ENCODE peak calls at places on chromosomes 11 and 22, in five cellular contexts. H is hypothalamus; M is CD8-positive, alpha-beta T cell; K is effector CD4-positive, alpha-beta T cell; F is LoVo. B is an unnamed sample.
A peak's percentile ranks its signal among the peaks of the same experiment; 100 is the strongest.

GRCh38 chr11:9753031-9753430 is 89.2 kb downstream of the SWAP70 start:
- DNase-seq in H (no peak), M (no peak), K (no peak), F (peak; percentile 42), B (no peak)

GRCh38 chr11:131154329-131154728 is 216.1 kb upstream of the NTM start:
- DNase-seq in H (no peak), M (no peak), K (no peak), F (no peak), B (no peak)

GRCh38 chr22:23533328-23533762 is 46.7 kb downstream of the IGLL1 start:
- DNase-seq in H (no peak), M (no peak), K (no peak), F (no peak), B (peak; percentile 54)

GRCh38 chr11:57255618-57256017 is 18.6 kb upstream of the APLNR start:
- DNase-seq in H (no peak), M (no peak), K (no peak), F (no peak), B (no peak)

GRCh38 chr11:29019960-29020683 is 911.9 kb downstream of the METTL15 start:
- DNase-seq in H (no peak), M (no peak), K (no peak), F (no peak), B (no peak)

GRCh38 chr11:133833101-133833898 is 12.0 kb downstream of the SPATA19 start:
- DNase-seq in H (no peak), M (no peak), K (no peak), F (no peak), B (no peak)

GRCh38 chr11:34263462-34264186 is 94.2 kb downstream of the ABTB2 start:
- DNase-seq in H (no peak), M (no peak), K (no peak), F (peak; percentile 94), B (no peak)

GRCh38 chr11:123505546-123506299 is 75.7 kb downstream of the GRAMD1B start:
- DNase-seq in H (peak; percentile 13), M (no peak), K (no peak), F (no peak), B (no peak)

GRCh38 chr11:45180888-45181594 is 34.6 kb downstream of the PRDM11 start:
- DNase-seq in H (peak; percentile 76), M (peak; percentile 17), K (no peak), F (peak; percentile 86), B (no peak)